ENCODE peak calls at places on chromosomes 7 and 10, in ten cellular contexts. Q is GM06990, S is mammary epithelial cell, Z is cardiac fibroblast, D is WTC11, B is tibial nerve, A is heart right ventricle, X is HCT116, Y is AG04450, J is AG04449. P is an unnamed sample.

GRCh38 chr7:131524116-131524515 is 32.3 kb downstream of the PODXL start:
- DNase-seq in Q (no peak), S (no peak), Z (no peak), D (no peak), B (no peak), A (no peak), X (no peak), Y (no peak), J (no peak), P (no peak)

GRCh38 chr10:133277993-133278576 is 1.4 kb upstream of the ADAM8 start:
- DNase-seq in Q (no peak), S (no peak), Z (no peak), D (no peak), B (no peak), A (no peak), X (no peak), Y (no peak), J (no peak), P (no peak)

GRCh38 chr7:151776446-151776845 is 100.5 kb downstream of the PRKAG2 start:
- DNase-seq in Q (no peak), S (no peak), Z (no peak), D (no peak), B (no peak), A (no peak), X (no peak), Y (no peak), J (no peak), P (no peak)

GRCh38 chr10:21314906-21315305 is 210.6 kb downstream of the SKIDA1 start:
- DNase-seq in Q (no peak), S (no peak), Z (no peak), D (no peak), B (no peak), A (no peak), X (no peak), Y (no peak), J (no peak), P (no peak)

GRCh38 chr7:89757910-89758309 is 396.4 kb upstream of the STEAP1 start:
- DNase-seq in Q (no peak), S (no peak), Z (no peak), D (no peak), B (no peak), A (no peak), X (no peak), Y (no peak), J (no peak), P (no peak)

GRCh38 chr7:10756981-10757380 is 216.7 kb upstream of the PHF14 start:
- DNase-seq in Q (no peak), S (no peak), Z (no peak), D (no peak), B (no peak), A (no peak), X (no peak), Y (no peak), J (no peak), P (no peak)

GRCh38 chr7:100888988-100889760 is at the start of gene UFSP1:
- DNase-seq in Q (no peak), S (no peak), Z (no peak), D (no peak), B (no peak), A (no peak), X (peak), Y (no peak), J (no peak), P (no peak)

GRCh38 chr7:142384508-142384922 is 126.7 kb upstream of the PRSS58 start:
- DNase-seq in Q (no peak), S (peak), Z (peak), D (no peak), B (no peak), A (no peak), X (no peak), Y (no peak), J (peak), P (no peak)

GRCh38 chr10:124323145-124323725 is 95.5 kb downstream of the OAT start:
- DNase-seq in Q (no peak), S (peak), Z (no peak), D (no peak), B (no peak), A (no peak), X (no peak), Y (no peak), J (no peak), P (no peak)

GRCh38 chr7:45923290-45923689 is 2.2 kb upstream of the IGFBP3 start:
- DNase-seq in Q (peak), S (peak), Z (peak), D (peak), B (peak), A (peak), X (no peak), Y (no peak), J (no peak), P (peak)

GRCh38 chr10:110258542-110258941 is 46.2 kb downstream of the SMNDC1 start:
- DNase-seq in Q (no peak), S (no peak), Z (no peak), D (no peak), B (no peak), A (no peak), X (no peak), Y (no peak), J (no peak), P (no peak)

GRCh38 chr10:38043516-38043915 is 33.0 kb downstream of the ZNF33A start:
- DNase-seq in Q (no peak), S (no peak), Z (no peak), D (no peak), B (no peak), A (no peak), X (no peak), Y (no peak), J (no peak), P (no peak)

GRCh38 chr7:49878627-49879026 is 105.2 kb downstream of the VWC2 start:
- DNase-seq in Q (no peak), S (peak), Z (no peak), D (no peak), B (no peak), A (no peak), X (no peak), Y (no peak), J (no peak), P (no peak)

GRCh38 chr7:5679741-5680473 is 101.6 kb downstream of the RNF216 start:
- DNase-seq in Q (peak), S (no peak), Z (peak), D (no peak), B (no peak), A (peak), X (no peak), Y (no peak), J (no peak), P (no peak)

GRCh38 chr7:127652333-127653248 is 597 bp downstream of the SND1 start:
- DNase-seq in Q (no peak), S (peak), Z (peak), D (no peak), B (no peak), A (no peak), X (no peak), Y (no peak), J (no peak), P (no peak)

GRCh38 chr7:123285076-123285700 is 85.4 kb upstream of the SLC13A1 start:
- DNase-seq in Q (no peak), S (no peak), Z (no peak), D (peak), B (no peak), A (no peak), X (no peak), Y (no peak), J (no peak), P (no peak)

GRCh38 chr7:117750612-117751563 is 122.4 kb downstream of the CTTNBP2 start:
- DNase-seq in Q (no peak), S (no peak), Z (peak), D (no peak), B (no peak), A (no peak), X (no peak), Y (no peak), J (no peak), P (no peak)

GRCh38 chr7:140417456-140418155 is 13.7 kb downstream of the RAB19 start:
- DNase-seq in Q (no peak), S (no peak), Z (no peak), D (no peak), B (no peak), A (no peak), X (no peak), Y (no peak), J (no peak), P (no peak)

GRCh38 chr10:3119796-3120459 is 52.6 kb downstream of the PFKP start:
- DNase-seq in Q (no peak), S (no peak), Z (peak), D (peak), B (no peak), A (no peak), X (no peak), Y (no peak), J (no peak), P (no peak)

GRCh38 chr7:7157177-7157886 is 25.0 kb upstream of the C1GALT1 start:
- DNase-seq in Q (no peak), S (peak), Z (peak), D (no peak), B (no peak), A (no peak), X (no peak), Y (peak), J (peak), P (no peak)

GRCh38 chr7:151388007-151388297 is 21.9 kb downstream of the WDR86 start:
- DNase-seq in Q (no peak), S (no peak), Z (no peak), D (no peak), B (no peak), A (no peak), X (no peak), Y (no peak), J (no peak), P (no peak)

GRCh38 chr10:114767589-114768393 is 53.8 kb upstream of the FHIP2A start:
- DNase-seq in Q (peak), S (peak), Z (no peak), D (peak), B (no peak), A (peak), X (no peak), Y (no peak), J (no peak), P (no peak)

GRCh38 chr7:28990200-28990960 is 32.2 kb upstream of the TRIL start:
- DNase-seq in Q (no peak), S (no peak), Z (peak), D (peak), B (peak), A (peak), X (no peak), Y (no peak), J (peak), P (no peak)

GRCh38 chr7:112162161-112163020 is 43.8 kb downstream of the DOCK4 start:
- DNase-seq in Q (no peak), S (no peak), Z (peak), D (peak), B (no peak), A (peak), X (no peak), Y (no peak), J (no peak), P (no peak)

GRCh38 chr10:98077223-98077622 is 46.8 kb upstream of the CRTAC1 start:
- DNase-seq in Q (no peak), S (no peak), Z (no peak), D (no peak), B (no peak), A (no peak), X (no peak), Y (no peak), J (no peak), P (no peak)

GRCh38 chr10:15898046-15898445 is 37.7 kb upstream of the MINDY3 start:
- DNase-seq in Q (no peak), S (peak), Z (peak), D (no peak), B (no peak), A (no peak), X (no peak), Y (no peak), J (no peak), P (no peak)

GRCh38 chr10:118873738-118874105 is 119.0 kb upstream of the CACUL1 start:
- DNase-seq in Q (no peak), S (peak), Z (no peak), D (no peak), B (no peak), A (no peak), X (no peak), Y (no peak), J (no peak), P (no peak)

GRCh38 chr10:128633864-128634541 is 507.8 kb upstream of the MKI67 start:
- DNase-seq in Q (no peak), S (peak), Z (peak), D (no peak), B (no peak), A (no peak), X (no peak), Y (no peak), J (no peak), P (no peak)
- TF ChIP-seq CTCF in Q (no peak), S (peak), Z (no peak), D (no peak), B (no peak), A (peak), X (no peak), Y (no peak), J (no peak), P (no peak)

GRCh38 chr7:83947260-83947659 is 247.3 kb downstream of the SEMA3A start:
- DNase-seq in Q (no peak), S (peak), Z (peak), D (peak), B (no peak), A (no peak), X (peak), Y (no peak), J (no peak), P (no peak)
- TF ChIP-seq CTCF in Q (peak), S (peak), Z (peak), D (peak), B (no peak), A (peak), X (peak), Y (peak), J (peak), P (no peak)

GRCh38 chr10:113084031-113084430 is 134.0 kb downstream of the TCF7L2 start:
- DNase-seq in Q (no peak), S (no peak), Z (peak), D (no peak), B (no peak), A (no peak), X (no peak), Y (no peak), J (no peak), P (no peak)

GRCh38 chr10:113076949-113077348 is 126.9 kb downstream of the TCF7L2 start:
- DNase-seq in Q (no peak), S (no peak), Z (no peak), D (no peak), B (no peak), A (no peak), X (no peak), Y (no peak), J (no peak), P (no peak)

GRCh38 chr10:113078282-113078907 is 128.3 kb downstream of the TCF7L2 start:
- DNase-seq in Q (no peak), S (no peak), Z (no peak), D (no peak), B (no peak), A (no peak), X (no peak), Y (no peak), J (no peak), P (no peak)

GRCh38 chr10:113080061-113080460 is 130.0 kb downstream of the TCF7L2 start:
- DNase-seq in Q (no peak), S (no peak), Z (no peak), D (no peak), B (no peak), A (no peak), X (no peak), Y (no peak), J (no peak), P (no peak)

GRCh38 chr10:113080621-113081229 is 130.7 kb downstream of the TCF7L2 start:
- DNase-seq in Q (no peak), S (no peak), Z (peak), D (no peak), B (no peak), A (no peak), X (no peak), Y (no peak), J (no peak), P (no peak)
- TF ChIP-seq CTCF in Q (no peak), S (no peak), Z (peak), D (no peak), B (no peak), A (no peak), X (no peak), Y (peak), J (no peak), P (no peak)

DNA sequence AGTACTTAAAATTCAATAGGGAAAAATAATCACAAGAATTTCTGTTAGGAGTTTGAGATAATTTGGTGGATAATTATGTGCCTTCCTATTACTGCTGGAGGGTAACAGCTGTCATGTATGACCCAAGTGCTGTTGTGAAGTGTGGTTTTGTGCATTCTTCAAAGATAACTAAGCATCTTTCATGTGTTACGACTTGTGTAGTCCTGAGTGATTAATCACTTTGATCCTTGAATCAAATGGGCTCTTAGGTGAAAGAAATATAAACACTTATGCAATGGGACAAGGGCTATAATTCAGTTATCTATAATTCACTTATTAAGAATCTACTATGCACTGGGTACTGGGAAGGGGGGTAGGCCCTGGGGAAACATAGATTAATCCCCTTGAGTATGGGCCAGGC is 89.0 kb downstream of the CH25H start:
- DNase-seq in Q (no peak), S (peak), Z (peak), D (no peak), B (no peak), A (no peak), X (peak), Y (no peak), J (peak), P (no peak)
- TF ChIP-seq CTCF in Q (no peak), S (no peak), Z (no peak), D (no peak), B (no peak), A (no peak), X (no peak), Y (no peak), J (no peak), P (no peak)

GRCh38 chr10:62148155-62148554 is 120.5 kb downstream of the RTKN2 start:
- DNase-seq in Q (no peak), S (no peak), Z (no peak), D (no peak), B (no peak), A (no peak), X (no peak), Y (no peak), J (no peak), P (no peak)
- TF ChIP-seq CTCF in Q (no peak), S (no peak), Z (no peak), D (no peak), B (no peak), A (no peak), X (no peak), Y (no peak), J (no peak), P (no peak)

GRCh38 chr10:51168086-51168815 is 94.0 kb downstream of the PRKG1 start:
- DNase-seq in Q (no peak), S (no peak), Z (no peak), D (no peak), B (no peak), A (no peak), X (no peak), Y (no peak), J (no peak), P (no peak)

GRCh38 chr10:51171946-51172345 is 97.7 kb downstream of the PRKG1 start:
- DNase-seq in Q (no peak), S (peak), Z (peak), D (no peak), B (no peak), A (no peak), X (no peak), Y (no peak), J (no peak), P (no peak)

GRCh38 chr10:51169111-51169510 is 94.8 kb downstream of the PRKG1 start:
- DNase-seq in Q (no peak), S (no peak), Z (no peak), D (no peak), B (no peak), A (no peak), X (no peak), Y (no peak), J (no peak), P (no peak)

DNA sequence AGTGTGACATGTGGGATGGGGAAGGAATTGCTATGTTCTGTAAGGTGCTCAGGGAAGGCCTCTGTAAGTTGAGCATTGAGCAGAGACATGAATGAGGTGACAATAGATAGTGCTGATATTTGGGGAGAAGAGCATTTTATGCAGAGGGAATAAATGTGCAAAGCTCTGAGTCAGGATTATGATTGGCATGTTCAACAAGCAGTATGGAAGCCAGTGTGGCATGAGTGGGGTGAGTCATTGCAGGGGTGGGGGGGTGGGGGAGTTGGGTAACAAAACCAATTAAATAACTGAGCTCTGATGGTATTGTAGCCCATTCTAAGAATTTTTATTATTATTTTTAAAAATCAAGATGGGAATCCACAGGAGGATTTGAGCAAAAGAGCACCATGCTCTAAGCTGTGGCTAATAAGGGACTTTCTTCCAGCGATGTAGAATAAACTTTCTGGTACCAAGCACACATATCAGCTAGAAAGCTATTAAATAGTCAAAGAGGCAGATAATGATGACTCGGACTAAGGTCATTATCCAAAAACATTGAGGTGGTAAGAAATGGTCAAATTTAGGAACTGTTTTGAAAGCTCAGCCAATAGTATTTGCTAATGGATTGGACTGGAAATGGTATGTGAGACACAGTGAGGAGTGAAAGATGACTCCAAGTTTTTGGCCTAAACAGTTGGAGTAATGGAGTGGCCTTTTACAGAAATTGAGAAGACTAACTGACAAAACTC is 96.4 kb downstream of the PRKG1 start:
- DNase-seq in Q (no peak), S (no peak), Z (no peak), D (no peak), B (no peak), A (no peak), X (no peak), Y (no peak), J (no peak), P (no peak)
- TF ChIP-seq CTCF in Q (no peak), S (no peak), Z (no peak), D (no peak), B (no peak), A (no peak), X (no peak), Y (no peak), J (no peak), P (no peak)

DNA sequence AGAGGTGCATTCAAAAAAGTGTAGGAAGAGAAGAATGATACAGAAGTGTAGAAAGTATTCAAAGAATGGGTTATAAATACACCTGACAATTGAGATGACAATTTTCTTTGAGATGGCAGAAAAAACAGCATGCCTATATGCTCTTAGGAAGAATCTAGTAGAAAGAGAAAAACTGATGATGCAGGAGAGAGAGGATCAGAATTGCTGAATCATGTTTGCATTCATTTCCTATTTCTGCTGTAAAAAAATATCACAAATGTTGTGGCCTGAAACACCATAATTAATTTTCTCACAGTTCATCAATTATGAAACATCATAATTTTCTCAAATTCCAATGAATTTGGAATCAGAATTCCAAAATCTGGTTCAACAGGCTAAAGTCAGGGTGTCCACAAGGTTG is 9.8 kb upstream of the AKR1C1 start:
- DNase-seq in Q (no peak), S (no peak), Z (no peak), D (no peak), B (no peak), A (no peak), X (no peak), Y (no peak), J (no peak), P (no peak)
- TF ChIP-seq CTCF in Q (no peak), S (no peak), Z (no peak), D (no peak), B (no peak), A (no peak), X (no peak), Y (no peak), J (no peak), P (no peak)

P was measured in omental fat pad.